ENCODE peak calls at places on chromosomes 2 and 18, in five cellular contexts. D is mesendoderm, Y is NCI-H345, P is adipocyte, L is T-helper 9 cell. G is an unnamed sample.

GRCh38 chr2:64742678-64743077 is 89.0 kb upstream of the SERTAD2 start:
- DNase-seq in D (no peak), Y (no peak), P (peak; percentile 76), L (no peak), G (no peak)

GRCh38 chr2:197500503-197501179 is 462 bp downstream of the HSPE1 start:
- DNase-seq in D (no peak), Y (peak; percentile 71), P (peak; percentile 53), L (no peak), G (no peak)

GRCh38 chr2:200603972-200604371 is 18.2 kb downstream of the AOX1 start:
- DNase-seq in D (peak; percentile 59), Y (no peak), P (no peak), L (no peak), G (no peak)

GRCh38 chr2:40412456-40412855 is 39.4 kb downstream of the SLC8A1 start:
- DNase-seq in D (no peak), Y (no peak), P (no peak), L (no peak), G (no peak)

GRCh38 chr2:177758591-177759371 is 313.8 kb downstream of the PDE11A start:
- DNase-seq in D (peak; percentile 80), Y (peak; percentile 3), P (peak; percentile 79), L (no peak), G (no peak)

GRCh38 chr18:76421291-76422078 is 73.6 kb downstream of the ZNF516 start:
- DNase-seq in D (no peak), Y (peak; percentile 11), P (no peak), L (no peak), G (no peak)

GRCh38 chr18:453399-453798 is 47.1 kb downstream of the COLEC12 start:
- DNase-seq in D (no peak), Y (no peak), P (no peak), L (no peak), G (no peak)

GRCh38 chr2:6780765-6781274 is 84.9 kb downstream of the CMPK2 start:
- DNase-seq in D (no peak), Y (peak; percentile 89), P (peak; percentile 75), L (no peak), G (no peak)

GRCh38 chr2:219249203-219249980 is 3.7 kb upstream of the TUBA4B start:
- DNase-seq in D (peak; percentile 61), Y (peak; percentile 77), P (peak; percentile 78), L (peak; percentile 36), G (peak; percentile 76)

GRCh38 chr2:182718459-182718858 is 2.4 kb downstream of the DNAJC10 start:
- DNase-seq in D (no peak), Y (no peak), P (no peak), L (no peak), G (no peak)

GRCh38 chr2:27378096-27378808 is 2.3 kb downstream of the ZNF513 start:
- DNase-seq in D (no peak), Y (no peak), P (no peak), L (no peak), G (peak; percentile 29)

GRCh38 chr2:33019796-33020195 is 73.0 kb downstream of the LTBP1 start:
- DNase-seq in D (no peak), Y (no peak), P (no peak), L (no peak), G (no peak)

GRCh38 chr2:112255875-112256274 is 1.0 kb upstream of the ZC3H8 start:
- DNase-seq in D (no peak), Y (no peak), P (no peak), L (no peak), G (no peak)

GRCh38 chr2:9703701-9704221 is 73.0 kb upstream of the YWHAQ start:
- DNase-seq in D (peak; percentile 80), Y (no peak), P (peak; percentile 66), L (peak; percentile 13), G (no peak)

GRCh38 chr2:237483018-237483731 is 3.9 kb upstream of the MLPH start:
- DNase-seq in D (no peak), Y (no peak), P (peak; percentile 49), L (no peak), G (no peak)

GRCh38 chr2:207315131-207315530 is 149.4 kb upstream of the KLF7 start:
- DNase-seq in D (no peak), Y (no peak), P (peak; percentile 4), L (no peak), G (no peak)

GRCh38 chr2:219622472-219622871 is 5.0 kb upstream of the SLC4A3 start:
- DNase-seq in D (no peak), Y (no peak), P (no peak), L (no peak), G (no peak)

GRCh38 chr2:192535956-192536685 is 341.4 kb upstream of the TMEFF2 start:
- DNase-seq in D (no peak), Y (no peak), P (peak; percentile 50), L (no peak), G (no peak)

GRCh38 chr2:178514664-178515063 is 34.4 kb downstream of the PLEKHA3 start:
- DNase-seq in D (no peak), Y (no peak), P (no peak), L (no peak), G (no peak)

GRCh38 chr2:86079981-86080911 is 25.4 kb downstream of the POLR1A start:
- DNase-seq in D (peak; percentile 60), Y (peak; percentile 49), P (peak; percentile 84), L (peak; percentile 84), G (peak; percentile 87)

GRCh38 chr18:24534271-24534670 is 73.8 kb downstream of the HRH4 start:
- DNase-seq in D (no peak), Y (no peak), P (no peak), L (no peak), G (no peak)

GRCh38 chr2:26072925-26073768 is 39.3 kb downstream of the RAB10 start:
- DNase-seq in D (peak; percentile 77), Y (no peak), P (no peak), L (no peak), G (no peak)

GRCh38 chr2:75561566-75562512 is 1.1 kb upstream of the EVA1A start:
- DNase-seq in D (no peak), Y (no peak), P (peak; percentile 52), L (no peak), G (no peak)

GRCh38 chr2:180694445-180695421 is 285.7 kb upstream of the UBE2E3 start:
- DNase-seq in D (no peak), Y (no peak), P (peak; percentile 15), L (no peak), G (no peak)

GRCh38 chr18:23038712-23039111 is 96.6 kb upstream of the CABLES1 start:
- DNase-seq in D (no peak), Y (no peak), P (peak; percentile 80), L (no peak), G (no peak)

GRCh38 chr2:159130302-159130701 is 156.2 kb downstream of the WDSUB1 start:
- DNase-seq in D (no peak), Y (no peak), P (no peak), L (no peak), G (no peak)

GRCh38 chr2:190511104-190511503 is 23.4 kb downstream of the NEMP2 start:
- DNase-seq in D (peak; percentile 26), Y (peak; percentile 8), P (peak; percentile 74), L (no peak), G (no peak)

GRCh38 chr2:165348441-165348840 is 109.2 kb downstream of the SCN2A start:
- DNase-seq in D (no peak), Y (no peak), P (no peak), L (no peak), G (no peak)

GRCh38 chr2:75654012-75654411 is 7.4 kb downstream of the MRPL19 start:
- DNase-seq in D (peak; percentile 45), Y (no peak), P (no peak), L (no peak), G (no peak)

GRCh38 chr18:36786686-36787085 is 42.1 kb downstream of the TPGS2 start:
- DNase-seq in D (peak; percentile 37), Y (no peak), P (peak; percentile 80), L (no peak), G (no peak)

GRCh38 chr2:166411473-166412230 is 35.9 kb upstream of the SCN9A start:
- DNase-seq in D (peak; percentile 23), Y (no peak), P (peak; percentile 56), L (no peak), G (no peak)

GRCh38 chr2:166934817-166935216 is 46.5 kb downstream of the XIRP2 start:
- DNase-seq in D (no peak), Y (no peak), P (no peak), L (no peak), G (no peak)

GRCh38 chr2:238005528-238005927 is 38.7 kb downstream of the UBE2F start:
- DNase-seq in D (no peak), Y (no peak), P (no peak), L (no peak), G (no peak)

GRCh38 chr18:6239716-6240115 is 175.0 kb downstream of the L3MBTL4 start:
- DNase-seq in D (peak; percentile 5), Y (no peak), P (no peak), L (no peak), G (no peak)

GRCh38 chr2:27799646-27800010 is 28.1 kb downstream of the MRPL33 start:
- DNase-seq in D (no peak), Y (no peak), P (no peak), L (no peak), G (no peak)